ENCODE peak calls at places on chromosome 18, in five cellular contexts. H, P, Y, D and I are unnamed samples.

GRCh38 chr18:824179-824578 is 12.1 kb upstream of the YES1 start:
- DNase-seq in H (no peak), P (no peak), Y (no peak), D (no peak), I (no peak)

GRCh38 chr18:63444567-63444966 is 22.3 kb upstream of the VPS4B start:
- DNase-seq in H (no peak), P (no peak), Y (no peak), D (no peak), I (no peak)

GRCh38 chr18:61926532-61926931 is 33.7 kb upstream of the RNF152 start:
- DNase-seq in H (no peak), P (no peak), Y (no peak), D (no peak), I (no peak)

GRCh38 chr18:63505566-63506335 is 29.0 kb downstream of the SERPINB5 start:
- DNase-seq in H (no peak), P (no peak), Y (no peak), D (peak; percentile 34), I (peak; percentile 73)

GRCh38 chr18:34153711-34154110 is 71.0 kb downstream of the NOL4 start:
- DNase-seq in H (no peak), P (no peak), Y (no peak), D (no peak), I (no peak)

GRCh38 chr18:50816767-50817166 is 3.0 kb downstream of the MRO start:
- DNase-seq in H (no peak), P (no peak), Y (no peak), D (no peak), I (no peak)

GRCh38 chr18:37483984-37484892 is 81.4 kb downstream of the CELF4 start:
- DNase-seq in H (no peak), P (no peak), Y (no peak), D (no peak), I (no peak)

GRCh38 chr18:76448262-76449109 is 46.6 kb downstream of the ZNF516 start:
- DNase-seq in H (no peak), P (no peak), Y (no peak), D (no peak), I (no peak)

GRCh38 chr18:3248062-3248669 is 565 bp downstream of the MYL12A start:
- DNase-seq in H (peak; percentile 51), P (peak; percentile 8), Y (peak; percentile 70), D (no peak), I (peak; percentile 40)

GRCh38 chr18:48264508-48264907 is 144.7 kb downstream of the ZBTB7C start:
- DNase-seq in H (peak; percentile 22), P (no peak), Y (no peak), D (no peak), I (no peak)

GRCh38 chr18:77107218-77107815 is 25.3 kb downstream of the MBP start:
- DNase-seq in H (peak; percentile 18), P (no peak), Y (no peak), D (no peak), I (no peak)

GRCh38 chr18:79855147-79855910 is 57.6 kb downstream of the KCNG2 start:
- DNase-seq in H (no peak), P (no peak), Y (no peak), D (no peak), I (no peak)

GRCh38 chr18:49646864-49647263 is 85.0 kb downstream of the LIPG start:
- DNase-seq in H (no peak), P (no peak), Y (no peak), D (no peak), I (no peak)

GRCh38 chr18:49648326-49648725 is 86.5 kb downstream of the LIPG start:
- DNase-seq in H (no peak), P (no peak), Y (peak; percentile 69), D (no peak), I (no peak)

GRCh38 chr18:49650426-49650891 is 88.6 kb downstream of the LIPG start:
- DNase-seq in H (no peak), P (no peak), Y (no peak), D (no peak), I (no peak)

GRCh38 chr18:49647496-49648168 is 85.8 kb downstream of the LIPG start:
- DNase-seq in H (no peak), P (no peak), Y (no peak), D (no peak), I (no peak)

DNA sequence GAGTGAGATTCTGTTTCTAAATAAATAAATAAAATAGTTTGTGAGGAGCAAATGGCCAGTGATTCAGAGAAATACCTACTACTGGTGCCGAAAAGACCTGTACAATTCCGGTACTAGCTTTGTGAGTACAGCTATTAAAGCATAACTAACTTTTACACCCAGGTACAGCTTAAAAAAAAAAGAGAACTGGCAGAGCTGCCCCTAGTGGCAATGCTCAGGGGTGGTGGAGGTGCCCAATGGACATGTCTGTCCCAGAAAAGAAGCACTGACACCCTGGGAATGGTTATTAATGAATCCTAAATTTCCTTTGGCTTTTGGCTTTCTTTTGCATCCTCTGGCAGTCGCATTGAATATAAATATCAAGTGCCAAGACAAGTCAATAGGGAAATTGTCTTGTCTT is 87.0 kb downstream of the LIPG start:
- DNase-seq in H (no peak), P (no peak), Y (no peak), D (no peak), I (no peak)
- TF ChIP-seq CTCF in H (no peak), P (peak; percentile 30), Y (no peak), D (no peak), I (peak; percentile 9)

GRCh38 chr18:36372902-36373301 is 75.4 kb downstream of the FHOD3 start:
- DNase-seq in H (no peak), P (no peak), Y (no peak), D (no peak), I (no peak)
- TF ChIP-seq CTCF in H (no peak), P (no peak), Y (no peak), D (no peak), I (no peak)

DNA sequence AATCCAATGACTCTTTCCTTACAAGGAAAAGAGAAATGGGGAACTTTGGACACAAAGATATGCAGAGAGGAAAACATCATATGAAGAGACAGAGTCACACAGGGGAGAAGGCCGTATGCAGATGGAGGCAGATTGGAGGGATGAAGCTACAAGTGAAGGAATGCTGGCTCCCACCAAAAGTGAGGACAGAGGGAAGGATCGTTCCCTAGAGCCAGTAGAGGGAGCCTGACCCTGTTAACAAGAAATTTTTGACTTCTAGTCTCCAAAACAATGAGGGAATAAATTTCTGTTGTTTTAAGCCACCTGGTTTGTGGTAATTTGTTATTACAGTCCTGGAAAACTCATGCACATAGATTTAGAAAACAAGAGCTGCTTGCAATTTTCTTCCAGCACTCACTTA is 169.3 kb downstream of the PMAIP1 start:
- DNase-seq in H (no peak), P (no peak), Y (no peak), D (no peak), I (no peak)
- TF ChIP-seq CTCF in H (no peak), P (no peak), Y (no peak), D (peak; percentile 6), I (no peak)

GRCh38 chr18:47260924-47261701 is 9.7 kb upstream of the SKOR2 start:
- DNase-seq in H (no peak), P (no peak), Y (no peak), D (no peak), I (peak; percentile 53)
- TF ChIP-seq CTCF in H (no peak), P (peak; percentile 28), Y (no peak), D (no peak), I (peak; percentile 28)

GRCh38 chr18:13522861-13523660 is 203.3 kb downstream of the FAM210A start:
- DNase-seq in H (no peak), P (no peak), Y (no peak), D (no peak), I (no peak)
- TF ChIP-seq CTCF in H (no peak), P (no peak), Y (no peak), D (no peak), I (no peak)

GRCh38 chr18:55322176-55322735 is 265.7 kb downstream of the TCF4 start:
- DNase-seq in H (peak; percentile 93), P (peak; percentile 34), Y (peak; percentile 90), D (no peak), I (peak; percentile 50)
- TF ChIP-seq CTCF in H (peak; percentile 14), P (no peak), Y (peak; percentile 8), D (no peak), I (no peak)

DNA sequence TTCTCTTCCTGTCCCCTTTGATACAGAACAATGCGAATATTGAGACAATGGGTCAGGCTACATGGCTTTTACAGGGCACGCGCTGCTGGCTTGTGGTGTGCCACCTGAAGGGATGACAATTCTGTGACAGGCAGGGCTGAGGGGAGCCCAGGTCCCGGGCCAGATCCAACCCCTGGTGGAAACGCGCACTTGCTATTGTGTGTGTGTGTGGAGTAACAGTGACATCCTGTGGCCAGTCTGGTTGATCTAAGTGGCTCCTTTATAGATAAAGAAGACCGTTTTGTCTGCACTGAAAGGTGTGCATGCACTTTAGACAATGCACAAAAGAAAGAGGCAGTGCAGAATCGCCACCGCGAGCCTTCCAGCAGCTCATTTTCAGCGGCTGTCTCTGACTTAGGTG is 273.6 kb downstream of the HRH4 start:
- DNase-seq in H (no peak), P (peak; percentile 28), Y (no peak), D (no peak), I (peak; percentile 31)
- TF ChIP-seq CTCF in H (no peak), P (peak; percentile 58), Y (no peak), D (peak; percentile 40), I (no peak)

GRCh38 chr18:9720327-9720726 is 12.2 kb downstream of the RAB31 start:
- DNase-seq in H (no peak), P (no peak), Y (no peak), D (peak; percentile 45), I (no peak)

GRCh38 chr18:9721893-9722515 is 13.9 kb downstream of the RAB31 start:
- DNase-seq in H (no peak), P (no peak), Y (no peak), D (no peak), I (no peak)

GRCh38 chr18:9724797-9725196 is 16.7 kb downstream of the RAB31 start:
- DNase-seq in H (no peak), P (no peak), Y (no peak), D (no peak), I (no peak)

GRCh38 chr18:9719421-9719981 is 11.4 kb downstream of the RAB31 start:
- DNase-seq in H (peak; percentile 67), P (no peak), Y (no peak), D (no peak), I (no peak)

GRCh38 chr18:9722691-9723090 is 14.6 kb downstream of the RAB31 start:
- DNase-seq in H (no peak), P (no peak), Y (no peak), D (no peak), I (no peak)
- TF ChIP-seq CTCF in H (no peak), P (no peak), Y (no peak), D (peak; percentile 34), I (no peak)

DNA sequence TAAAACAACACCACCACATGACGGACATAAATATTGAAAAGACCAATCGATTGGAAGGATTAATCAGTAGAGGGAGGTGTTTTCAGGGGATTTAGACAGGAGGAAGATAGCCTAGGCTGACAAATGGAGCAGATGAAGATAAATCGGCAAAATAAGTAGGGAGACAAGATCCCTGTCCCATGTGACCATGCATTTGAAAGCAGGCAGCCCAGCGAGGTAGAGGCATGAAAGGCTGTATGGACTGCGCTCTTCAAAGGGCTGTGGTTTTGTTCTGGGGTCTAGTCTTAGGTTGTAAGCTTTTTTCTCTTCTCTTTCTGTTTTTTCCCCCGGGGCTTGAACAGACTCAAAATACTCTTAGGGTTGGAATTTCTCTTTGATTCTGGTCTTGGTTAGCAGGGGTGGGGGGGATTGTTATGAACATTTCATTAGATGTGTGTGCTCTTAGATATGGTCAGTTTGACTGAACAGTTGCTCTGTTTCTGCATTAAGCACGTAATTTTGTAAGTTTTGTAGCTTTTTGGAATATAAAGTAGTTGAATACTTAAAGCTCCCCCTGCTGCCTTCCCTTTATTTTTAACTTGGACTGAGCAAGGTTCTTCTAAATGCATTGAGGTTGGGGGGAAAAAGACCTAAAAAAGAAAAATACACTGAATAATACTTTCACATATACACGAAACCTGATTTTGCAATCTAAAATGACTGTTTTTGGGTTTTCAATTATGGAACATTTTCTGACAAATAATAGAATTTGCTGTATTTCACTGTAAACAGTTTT is 32.2 kb downstream of the ZNF532 start:
- DNase-seq in H (no peak), P (no peak), Y (no peak), D (no peak), I (no peak)
- TF ChIP-seq CTCF in H (no peak), P (no peak), Y (no peak), D (no peak), I (no peak)